ENCODE peak calls at places on chromosomes 7 and 10, in seven cellular contexts. D, G, P, H, K, W and S are unnamed samples.

GRCh38 chr10:118045842-118046490 is 775 bp downstream of the RAB11FIP2 start:
- DNase-seq in D (peak; percentile 0), G (peak; percentile 11), P (no peak), H (no peak), K (peak; percentile 17), W (peak; percentile 68), S (peak; percentile 23)

GRCh38 chr10:107481881-107482280 is 317.4 kb upstream of the SORCS1 start:
- DNase-seq in D (no peak), G (no peak), P (no peak), H (no peak), K (no peak), W (no peak), S (no peak)

GRCh38 chr7:66163186-66163610 is 41.9 kb upstream of the TPST1 start:
- DNase-seq in D (no peak), G (no peak), P (no peak), H (no peak), K (no peak), W (no peak), S (no peak)

GRCh38 chr7:43302211-43302711 is 189.8 kb downstream of the HECW1 start:
- DNase-seq in D (no peak), G (no peak), P (no peak), H (no peak), K (no peak), W (peak; percentile 60), S (peak; percentile 66)

GRCh38 chr10:28587970-28588290 is 55.0 kb downstream of the WAC start:
- DNase-seq in D (no peak), G (no peak), P (no peak), H (peak; percentile 63), K (no peak), W (peak; percentile 76), S (peak; percentile 71)

GRCh38 chr7:142523821-142524460 is 225.3 kb upstream of the PRSS1 start:
- DNase-seq in D (no peak), G (no peak), P (no peak), H (no peak), K (no peak), W (no peak), S (no peak)

GRCh38 chr10:8349610-8350249 is 295.2 kb downstream of the GATA3 start:
- DNase-seq in D (no peak), G (no peak), P (no peak), H (no peak), K (no peak), W (no peak), S (no peak)

GRCh38 chr10:103473261-103473671 is 5.8 kb downstream of the CALHM3 start:
- DNase-seq in D (no peak), G (no peak), P (no peak), H (no peak), K (no peak), W (no peak), S (no peak)

GRCh38 chr7:106599343-106599698 is 61.6 kb downstream of the CCDC71L start:
- DNase-seq in D (no peak), G (no peak), P (no peak), H (no peak), K (no peak), W (no peak), S (no peak)

GRCh38 chr7:83301416-83301815 is 138.7 kb upstream of the PCLO start:
- DNase-seq in D (no peak), G (no peak), P (no peak), H (no peak), K (no peak), W (peak; percentile 2), S (peak; percentile 89)